ENCODE peak calls at places on chromosomes 13 and 19, in six cellular contexts. W, T, Y, S, Z and M are unnamed samples.

GRCh38 chr13:23558675-23559536 is 11.3 kb upstream of the TNFRSF19 start:
- DNase-seq in W (no peak), T (no peak), Y (peak; percentile 61), S (peak; percentile 35), Z (no peak), M (no peak)

GRCh38 chr13:110869805-110870706 is 44.8 kb downstream of the ANKRD10 start:
- DNase-seq in W (peak; percentile 80), T (peak; percentile 74), Y (no peak), S (peak; percentile 96), Z (peak; percentile 95), M (no peak)

GRCh38 chr13:44148159-44148929 is 225.3 kb upstream of the SERP2 start:
- DNase-seq in W (no peak), T (no peak), Y (no peak), S (peak; percentile 12), Z (no peak), M (no peak)

GRCh38 chr19:35249848-35250711 is 1.3 kb downstream of the LSR start:
- DNase-seq in W (peak; percentile 38), T (peak; percentile 24), Y (no peak), S (no peak), Z (no peak), M (no peak)

GRCh38 chr13:83895994-83896580 is 13.8 kb upstream of the SLITRK1 start:
- DNase-seq in W (no peak), T (no peak), Y (no peak), S (no peak), Z (no peak), M (no peak)

GRCh38 chr19:56348289-56348877 is 33.7 kb upstream of the ZSCAN5A start:
- DNase-seq in W (peak; percentile 54), T (no peak), Y (peak; percentile 25), S (peak; percentile 11), Z (no peak), M (no peak)

GRCh38 chr13:29396446-29396845 is 199.0 kb downstream of the SLC7A1 start:
- DNase-seq in W (no peak), T (no peak), Y (no peak), S (no peak), Z (no peak), M (no peak)

GRCh38 chr19:33130433-33130832 is 1.5 kb upstream of the WDR88 start:
- DNase-seq in W (no peak), T (no peak), Y (no peak), S (no peak), Z (no peak), M (no peak)

GRCh38 chr19:52189745-52190678 is at the start of gene PPP2R1A:
- DNase-seq in W (peak; percentile 99), T (peak; percentile 100), Y (peak; percentile 100), S (peak; percentile 99), Z (peak; percentile 91), M (peak; percentile 97)

GRCh38 chr19:5152013-5152763 is 183.3 kb downstream of the KDM4B start:
- DNase-seq in W (no peak), T (no peak), Y (no peak), S (no peak), Z (no peak), M (no peak)

GRCh38 chr19:50551713-50552187 is 16.5 kb downstream of the LRRC4B start:
- DNase-seq in W (peak; percentile 58), T (no peak), Y (no peak), S (no peak), Z (no peak), M (peak; percentile 35)

GRCh38 chr19:15265849-15266248 is 33.6 kb upstream of the EPHX3 start:
- DNase-seq in W (no peak), T (no peak), Y (no peak), S (no peak), Z (peak; percentile 65), M (no peak)

GRCh38 chr19:51365211-51366049 is 758 bp downstream of the ETFB start:
- DNase-seq in W (peak; percentile 68), T (no peak), Y (peak; percentile 36), S (peak; percentile 25), Z (no peak), M (no peak)

GRCh38 chr19:46330319-46330918 is 16.5 kb upstream of the PPP5C start:
- DNase-seq in W (no peak), T (no peak), Y (no peak), S (no peak), Z (no peak), M (no peak)
- TF ChIP-seq CTCF in W (no peak), T (no peak), Y (no peak), S (no peak), Z (no peak), M (no peak)

GRCh38 chr13:95564948-95565347 is 12.4 kb downstream of the CLDN10 start:
- DNase-seq in W (no peak), T (no peak), Y (no peak), S (no peak), Z (no peak), M (no peak)

GRCh38 chr13:95568131-95568530 is 15.6 kb downstream of the CLDN10 start:
- DNase-seq in W (no peak), T (no peak), Y (no peak), S (no peak), Z (no peak), M (no peak)

GRCh38 chr13:95559100-95559499 is 6.6 kb downstream of the CLDN10 start:
- DNase-seq in W (no peak), T (no peak), Y (no peak), S (no peak), Z (no peak), M (no peak)

GRCh38 chr13:95560387-95560786 is 7.9 kb downstream of the CLDN10 start:
- DNase-seq in W (no peak), T (no peak), Y (no peak), S (no peak), Z (no peak), M (no peak)

GRCh38 chr13:95564091-95564490 is 11.6 kb downstream of the CLDN10 start:
- DNase-seq in W (no peak), T (no peak), Y (no peak), S (no peak), Z (no peak), M (no peak)
- TF ChIP-seq CTCF in W (peak; percentile 47), T (peak; percentile 34), Y (no peak), S (no peak), Z (no peak), M (no peak)

DNA sequence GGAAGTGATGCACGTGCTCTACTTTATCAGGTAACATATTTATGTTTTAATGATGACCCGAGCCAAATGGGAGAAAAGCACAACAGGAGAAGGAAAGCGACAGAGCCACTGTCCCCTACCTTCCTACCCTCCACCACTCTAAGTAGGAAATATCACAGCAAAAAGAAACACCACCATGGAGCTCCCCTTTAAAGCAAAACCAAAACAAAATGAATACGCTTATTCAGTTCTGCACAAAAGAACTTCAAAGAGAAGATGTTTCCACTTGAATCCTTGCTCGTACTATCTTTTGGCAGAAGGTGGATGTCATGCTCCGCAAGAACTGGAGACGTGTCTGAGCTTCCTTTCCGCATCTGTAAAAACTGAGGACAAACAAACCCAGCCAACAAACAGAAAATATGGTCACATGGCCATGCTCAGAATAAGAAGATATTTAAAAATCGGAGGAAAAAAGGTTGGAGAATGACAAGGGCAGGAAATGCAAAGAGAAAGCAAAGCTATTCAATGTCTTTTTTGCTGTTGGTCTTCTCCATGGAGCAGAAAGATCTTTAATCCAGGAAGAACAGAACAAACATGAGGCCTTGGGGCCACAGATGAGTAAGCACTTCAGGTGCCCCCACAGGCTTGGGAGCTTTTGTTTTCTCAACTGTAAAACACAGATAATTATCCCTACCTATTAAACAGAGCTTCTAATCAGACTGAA is 19.5 kb downstream of the N4BP2L1 start:
- DNase-seq in W (no peak), T (no peak), Y (peak; percentile 28), S (no peak), Z (no peak), M (no peak)
- TF ChIP-seq CTCF in W (no peak), T (no peak), Y (no peak), S (no peak), Z (no peak), M (no peak)

GRCh38 chr13:20711301-20712044 is 8.0 kb downstream of the IL17D start:
- DNase-seq in W (peak; percentile 86), T (peak; percentile 79), Y (peak; percentile 32), S (no peak), Z (no peak), M (peak; percentile 70)
- TF ChIP-seq CTCF in W (peak; percentile 44), T (peak; percentile 42), Y (no peak), S (peak; percentile 55), Z (no peak), M (no peak)

DNA sequence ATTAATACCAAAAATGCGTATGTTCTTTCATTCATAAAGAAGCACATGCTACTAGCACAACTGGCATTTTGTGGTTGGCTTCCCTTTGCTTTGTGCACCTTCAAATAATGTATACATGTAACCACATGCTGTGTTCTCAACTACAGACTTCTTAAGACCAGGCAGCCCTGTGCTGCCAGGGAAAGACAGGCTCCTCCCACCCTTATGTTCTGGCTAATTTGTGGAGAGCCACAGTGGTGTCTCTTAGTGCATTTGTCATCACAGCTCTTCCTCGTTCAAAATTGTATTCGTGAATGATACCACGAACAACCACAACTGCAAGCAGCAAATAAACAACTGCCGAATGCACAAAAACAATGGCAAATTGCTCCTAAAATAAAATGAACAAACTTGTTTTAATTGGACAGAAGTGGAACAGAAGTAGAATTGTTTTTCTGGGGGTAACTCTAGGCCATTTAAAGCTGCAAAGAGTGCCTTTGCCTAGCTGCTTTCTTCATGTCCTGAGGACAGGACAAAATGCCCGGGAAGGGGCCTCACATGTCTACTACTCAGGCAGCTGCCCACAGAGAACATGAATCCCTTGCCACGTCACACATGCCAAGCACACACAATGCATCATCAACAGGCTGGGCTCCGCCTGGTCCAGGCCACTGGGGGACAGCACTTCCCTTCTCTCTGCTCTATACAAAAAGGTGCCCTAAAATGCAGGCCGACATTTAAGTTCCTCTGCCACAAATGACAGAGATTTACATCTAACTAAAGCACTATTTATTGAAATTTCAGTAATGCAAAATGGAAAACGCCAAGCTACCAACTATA is 21.7 kb downstream of the IRS2 start:
- DNase-seq in W (no peak), T (no peak), Y (no peak), S (no peak), Z (no peak), M (no peak)
- TF ChIP-seq CTCF in W (peak; percentile 49), T (peak; percentile 36), Y (no peak), S (no peak), Z (no peak), M (no peak)

GRCh38 chr13:62320129-62320724 is 904.6 kb upstream of the PCDH20 start:
- DNase-seq in W (no peak), T (no peak), Y (peak; percentile 75), S (no peak), Z (no peak), M (no peak)
- TF ChIP-seq CTCF in W (peak; percentile 90), T (peak; percentile 81), Y (peak; percentile 52), S (peak; percentile 71), Z (no peak), M (peak; percentile 69)

GRCh38 chr13:69374036-69374435 is 733.6 kb upstream of the ATXN8OS start:
- DNase-seq in W (no peak), T (no peak), Y (no peak), S (no peak), Z (no peak), M (no peak)
- TF ChIP-seq CTCF in W (no peak), T (no peak), Y (no peak), S (no peak), Z (no peak), M (no peak)